ENCODE peak calls at places on chromosomes 13 and 19, in five cellular contexts. U is WTC11, N is psoas muscle, E is Calu3, A is tibial nerve. S is an unnamed sample.
A peak's percentile ranks its signal among the peaks of the same experiment; 100 is the strongest.

GRCh38 chr19:19354932-19355331 is 34.3 kb downstream of the MAU2 start:
- DNase-seq in U (no peak), N (no peak), E (no peak), A (no peak), S (no peak)

GRCh38 chr13:101417501-101417900 is 1.2 kb upstream of the NALCN start:
- DNase-seq in U (no peak), N (no peak), E (no peak), A (no peak), S (no peak)

GRCh38 chr13:24693862-24694471 is 13.8 kb downstream of the ATP12A start:
- DNase-seq in U (peak; percentile 53), N (peak; percentile 36), E (peak; percentile 66), A (no peak), S (peak; percentile 81)

GRCh38 chr13:99642006-99642405 is 140.7 kb downstream of the TM9SF2 start:
- DNase-seq in U (no peak), N (no peak), E (no peak), A (no peak), S (no peak)

GRCh38 chr13:51822106-51822840 is 18.3 kb upstream of the DHRS12 start:
- DNase-seq in U (no peak), N (no peak), E (no peak), A (no peak), S (no peak)

GRCh38 chr13:75825161-75825560 is 189.0 kb downstream of the LMO7 start:
- DNase-seq in U (no peak), N (no peak), E (no peak), A (no peak), S (no peak)

GRCh38 chr19:24054044-24054935 is 32.7 kb upstream of the ZNF254 start:
- DNase-seq in U (no peak), N (no peak), E (no peak), A (no peak), S (no peak)

GRCh38 chr13:23778879-23779278 is 110.3 kb downstream of the MIPEP start:
- DNase-seq in U (no peak), N (no peak), E (no peak), A (no peak), S (no peak)

GRCh38 chr13:37651371-37651770 is 52.8 kb upstream of the POSTN start:
- DNase-seq in U (no peak), N (no peak), E (no peak), A (no peak), S (no peak)

GRCh38 chr19:16660763-16661479 is at the start of gene TMEM38A:
- DNase-seq in U (peak; percentile 38), N (peak; percentile 86), E (peak; percentile 60), A (peak; percentile 16), S (peak; percentile 70)

GRCh38 chr13:42477588-42478190 is 96.3 kb upstream of the TNFSF11 start:
- DNase-seq in U (no peak), N (no peak), E (no peak), A (no peak), S (no peak)

GRCh38 chr13:79779761-79780160 is 298.8 kb downstream of the NDFIP2 start:
- DNase-seq in U (no peak), N (peak; percentile 64), E (no peak), A (peak; percentile 29), S (no peak)

GRCh38 chr19:5038631-5039271 is 69.8 kb downstream of the KDM4B start:
- DNase-seq in U (peak; percentile 54), N (no peak), E (no peak), A (no peak), S (no peak)

GRCh38 chr19:10517361-10517759 is at the start of gene S1PR5:
- DNase-seq in U (peak; percentile 54), N (no peak), E (peak; percentile 5), A (no peak), S (peak; percentile 45)

GRCh38 chr19:2841858-2842574 is 741 bp downstream of the ZNF555 start:
- DNase-seq in U (no peak), N (no peak), E (no peak), A (no peak), S (peak; percentile 47)

DNA sequence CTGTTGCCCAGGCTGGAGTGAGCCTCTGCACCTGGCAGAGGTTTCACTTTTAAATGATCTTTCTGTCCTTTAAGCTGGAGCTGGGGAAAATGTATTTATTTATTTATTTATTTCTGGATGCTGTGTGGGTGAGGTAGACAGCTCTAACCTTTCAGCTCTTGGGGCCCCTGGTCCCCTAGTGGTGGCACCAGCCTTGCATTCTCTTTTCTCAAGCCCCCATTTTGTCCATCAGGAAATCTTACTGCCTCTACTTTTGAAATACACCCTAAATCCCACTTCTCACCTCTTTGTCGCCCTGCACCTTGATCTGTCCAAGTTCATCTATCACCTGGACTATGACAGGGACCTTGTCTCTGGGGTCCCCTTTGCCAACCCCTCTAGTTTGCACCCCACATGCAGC is 2.1 kb upstream of the B9D2 start:
- DNase-seq in U (no peak), N (no peak), E (peak; percentile 35), A (no peak), S (no peak)
- TF ChIP-seq CTCF in U (peak; percentile 7), N (no peak), E (peak; percentile 41), A (no peak), S (peak; percentile 26)

GRCh38 chr13:76879876-76880270 is 6.3 kb downstream of the KCTD12 start:
- DNase-seq in U (no peak), N (no peak), E (no peak), A (no peak), S (no peak)

GRCh38 chr13:76884167-76884566 is 2.0 kb downstream of the KCTD12 start:
- DNase-seq in U (peak; percentile 59), N (peak; percentile 54), E (peak; percentile 2), A (peak; percentile 18), S (no peak)

GRCh38 chr13:76884571-76885202 is 1.5 kb downstream of the KCTD12 start:
- DNase-seq in U (no peak), N (no peak), E (no peak), A (no peak), S (no peak)

GRCh38 chr13:76885203-76886004 is 801 bp downstream of the KCTD12 start:
- DNase-seq in U (peak; percentile 57), N (peak; percentile 83), E (peak; percentile 47), A (peak; percentile 68), S (peak; percentile 71)

GRCh38 chr13:76882431-76882830 is 3.8 kb downstream of the KCTD12 start:
- DNase-seq in U (no peak), N (no peak), E (no peak), A (no peak), S (no peak)
- TF ChIP-seq CTCF in U (no peak), N (no peak), E (no peak), A (no peak), S (no peak)

GRCh38 chr13:39284801-39285388 is 246.6 kb downstream of the NHLRC3 start:
- DNase-seq in U (no peak), N (no peak), E (no peak), A (no peak), S (no peak)
- TF ChIP-seq CTCF in U (no peak), N (no peak), E (no peak), A (no peak), S (no peak)

GRCh38 chr19:41959056-41960053 is at the start of gene RABAC1:
- DNase-seq in U (peak; percentile 97), N (peak; percentile 92), E (peak; percentile 93), A (peak; percentile 63), S (peak; percentile 95)
- TF ChIP-seq CTCF in U (no peak), N (no peak), E (no peak), A (no peak), S (peak; percentile 30)

S was measured in GM13976.